ENCODE peak calls at places on chromosomes 12 and 14, in ten cellular contexts. O, W, P, Q, H, A, E, R, L and Z are unnamed samples.

GRCh38 chr14:91482278-91483023 is 27.7 kb downstream of the PPP4R3A start:
- DNase-seq in O (no peak), W (no peak), P (no peak), Q (no peak), H (no peak), A (no peak), E (no peak), R (peak; percentile 78), L (no peak), Z (no peak)

GRCh38 chr14:68473794-68474193 is 319.1 kb downstream of the ZFP36L1 start:
- DNase-seq in O (no peak), W (no peak), P (no peak), Q (no peak), H (no peak), A (no peak), E (peak; percentile 82), R (no peak), L (no peak), Z (no peak)

GRCh38 chr14:51782412-51782811 is 78.0 kb upstream of the GNG2 start:
- DNase-seq in O (no peak), W (no peak), P (no peak), Q (no peak), H (no peak), A (no peak), E (no peak), R (no peak), L (no peak), Z (no peak)

GRCh38 chr14:86761611-86762010 is 1231.4 kb downstream of the GALC start:
- DNase-seq in O (no peak), W (no peak), P (no peak), Q (no peak), H (no peak), A (no peak), E (no peak), R (no peak), L (no peak), Z (no peak)

GRCh38 chr14:94598816-94599655 is 13.2 kb upstream of the SERPINA3 start:
- DNase-seq in O (peak; percentile 90), W (peak; percentile 71), P (peak; percentile 37), Q (peak; percentile 84), H (peak; percentile 74), A (peak; percentile 81), E (peak; percentile 98), R (peak; percentile 97), L (no peak), Z (peak; percentile 93)

GRCh38 chr12:53806689-53807088 is 54.9 kb upstream of the CISTR start:
- DNase-seq in O (no peak), W (no peak), P (no peak), Q (no peak), H (no peak), A (peak; percentile 33), E (no peak), R (peak; percentile 85), L (no peak), Z (no peak)

GRCh38 chr12:95623554-95624170 is 72.4 kb upstream of the USP44 start:
- DNase-seq in O (peak; percentile 78), W (peak; percentile 79), P (peak; percentile 53), Q (no peak), H (peak; percentile 71), A (peak; percentile 62), E (peak; percentile 95), R (peak; percentile 89), L (no peak), Z (peak; percentile 84)

GRCh38 chr14:60757617-60758016 is 23.1 kb downstream of the MNAT1 start:
- DNase-seq in O (no peak), W (no peak), P (no peak), Q (no peak), H (no peak), A (no peak), E (no peak), R (peak; percentile 74), L (no peak), Z (no peak)

GRCh38 chr12:119375619-119376018 is 41.1 kb downstream of the CCDC60 start:
- DNase-seq in O (no peak), W (no peak), P (no peak), Q (no peak), H (no peak), A (no peak), E (no peak), R (no peak), L (no peak), Z (no peak)

GRCh38 chr12:50541139-50541538 is 36.4 kb downstream of the DIP2B start:
- DNase-seq in O (no peak), W (no peak), P (no peak), Q (no peak), H (no peak), A (no peak), E (no peak), R (no peak), L (no peak), Z (no peak)

GRCh38 chr12:119788783-119789182 is 88.3 kb downstream of the CIT start:
- DNase-seq in O (no peak), W (no peak), P (no peak), Q (no peak), H (no peak), A (no peak), E (no peak), R (peak; percentile 55), L (no peak), Z (no peak)

GRCh38 chr14:51547260-51547659 is 104.5 kb upstream of the FRMD6 start:
- DNase-seq in O (peak; percentile 56), W (no peak), P (peak; percentile 23), Q (no peak), H (no peak), A (peak; percentile 38), E (peak; percentile 90), R (peak; percentile 100), L (no peak), Z (no peak)

GRCh38 chr14:56490379-56490778 is 89.2 kb upstream of the TMEM260 start:
- DNase-seq in O (no peak), W (no peak), P (no peak), Q (no peak), H (no peak), A (no peak), E (peak; percentile 40), R (peak; percentile 40), L (no peak), Z (no peak)

GRCh38 chr12:121214171-121214777 is 4.3 kb downstream of the P2RX4 start:
- DNase-seq in O (no peak), W (no peak), P (no peak), Q (no peak), H (no peak), A (no peak), E (no peak), R (peak; percentile 42), L (no peak), Z (no peak)

GRCh38 chr14:36520601-36521525 is 831 bp upstream of the NKX2-1 start:
- DNase-seq in O (peak; percentile 48), W (peak; percentile 44), P (peak; percentile 74), Q (no peak), H (no peak), A (no peak), E (peak; percentile 57), R (peak; percentile 2), L (no peak), Z (no peak)

GRCh38 chr14:103130017-103130764 is 6.9 kb downstream of the TNFAIP2 start:
- DNase-seq in O (no peak), W (no peak), P (no peak), Q (no peak), H (no peak), A (peak; percentile 40), E (no peak), R (no peak), L (no peak), Z (no peak)

GRCh38 chr14:59159169-59159568 is 29.3 kb upstream of the DAAM1 start:
- DNase-seq in O (no peak), W (no peak), P (no peak), Q (no peak), H (no peak), A (no peak), E (no peak), R (peak; percentile 65), L (no peak), Z (no peak)

GRCh38 chr12:124928912-124929530 is 14.6 kb upstream of the UBC start:
- DNase-seq in O (no peak), W (no peak), P (no peak), Q (no peak), H (peak; percentile 28), A (no peak), E (no peak), R (no peak), L (no peak), Z (no peak)
- H3K4me3 ChIP-seq in O (no peak overlapping the region), W (no peak overlapping the region), P (no peak overlapping the region), Q (no peak overlapping the region), H (no peak overlapping the region), A (no peak overlapping the region), E (no peak overlapping the region), R (no peak overlapping the region), L (no peak overlapping the region), Z (no peak overlapping the region)

GRCh38 chr12:112151766-112152541 is 26.6 kb downstream of the TRAFD1 start:
- DNase-seq in O (peak; percentile 33), W (no peak), P (no peak), Q (no peak), H (no peak), A (no peak), E (no peak), R (no peak), L (no peak), Z (peak; percentile 11)
- TF ChIP-seq POLR2A in O (no peak), W (no peak), P (no peak), Q (no peak), H (no peak), A (no peak), E (no peak), R (no peak), L (no peak), Z (no peak)

DNA sequence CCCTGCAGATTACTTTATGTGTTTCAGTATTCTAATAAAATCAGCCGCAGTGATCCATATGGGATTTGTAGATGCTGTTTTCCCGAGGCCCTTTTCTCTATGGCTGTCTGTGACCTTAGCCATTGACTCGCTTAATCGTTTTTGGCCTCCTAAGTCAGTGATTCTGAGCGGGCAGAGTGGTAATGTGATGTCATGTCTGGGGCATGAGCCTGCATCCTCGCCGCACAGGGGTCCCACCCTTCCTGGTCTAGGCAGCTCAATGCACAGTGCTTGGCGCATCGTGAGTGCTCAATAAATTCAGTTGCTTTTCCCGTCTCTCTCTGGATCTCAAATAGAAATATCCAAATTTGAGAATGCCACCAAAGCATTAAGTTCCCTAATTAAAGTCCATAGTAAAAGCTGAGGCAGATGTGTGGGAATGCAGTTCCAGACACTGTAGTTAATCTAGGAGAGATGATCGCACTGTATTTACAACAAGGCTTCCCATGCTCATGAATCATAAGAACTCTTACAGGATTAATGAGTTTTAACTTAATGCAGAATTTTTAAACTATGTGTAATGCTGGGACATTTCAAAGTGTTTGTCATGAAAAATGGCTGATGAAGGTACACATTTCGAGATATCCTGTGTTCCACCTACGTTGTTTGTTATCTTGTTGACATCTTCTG is 29.3 kb downstream of the HMGA2 start:
- DNase-seq in O (no peak), W (no peak), P (no peak), Q (no peak), H (no peak), A (no peak), E (no peak), R (peak; percentile 79), L (no peak), Z (no peak)
- H3K4me1 ChIP-seq in O (no peaks in the 10 kb centered on the region), W (no peaks in the 10 kb centered on the region), P (no peaks in the 10 kb centered on the region), Q (no peaks in the 10 kb centered on the region), H (no peaks in the 10 kb centered on the region), A (no peaks in the 10 kb centered on the region), E (no peaks in the 10 kb centered on the region), R (peaks cover 19% of the 10 kb centered on the region), L (no peaks in the 10 kb centered on the region), Z (no peaks in the 10 kb centered on the region)

DNA sequence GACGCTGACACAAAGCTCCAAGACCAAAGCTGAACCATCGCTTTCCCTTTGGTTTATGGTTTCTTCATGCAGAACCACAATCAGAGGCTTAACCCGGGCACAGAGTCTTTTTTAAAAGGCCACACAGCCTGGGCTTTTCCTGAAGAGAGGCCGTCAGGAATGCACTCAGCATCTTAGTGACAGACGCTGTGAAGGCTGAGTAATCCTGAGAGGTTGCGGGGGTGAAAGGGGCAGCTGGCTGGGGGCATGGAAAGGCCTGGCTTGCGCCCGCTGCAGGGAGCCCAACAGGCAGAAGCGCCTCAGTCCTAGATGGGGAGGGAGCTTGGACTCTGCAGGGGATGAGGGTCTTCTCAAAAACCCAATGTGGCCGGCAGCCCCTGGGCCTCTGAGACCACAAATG is 13.6 kb downstream of the CTDSP2 start:
- DNase-seq in O (no peak), W (no peak), P (peak; percentile 61), Q (no peak), H (no peak), A (no peak), E (no peak), R (no peak), L (no peak), Z (no peak)
- H3K4me3 ChIP-seq in O (no peak overlapping the region), W (peak overlapping the region; percentile 5), P (no peak overlapping the region), Q (peak overlapping the region; percentile 3), H (no peak overlapping the region), A (peak overlapping the region; percentile 18), E (no peak overlapping the region), R (no peak overlapping the region), L (no peak overlapping the region), Z (no peak overlapping the region)